ENCODE peak calls at places on chromosomes 4 and X, in nine cellular contexts. D is progenitor cell of endocrine pancreas, S is B cell, Q is GM04504, X is RWPE1, Z is RCC 7860, G is ACHN, Y is HTR-8/SVneo, O is testis. J is an unnamed sample.

GRCh38 chr4:23036503-23036902 is 343.8 kb downstream of the GBA3 start:
- DNase-seq in D (no peak), S (no peak), Q (no peak), X (no peak), Z (no peak), G (no peak), Y (no peak), O (no peak), J (no peak)

GRCh38 chr4:181525641-181526040 is 717.6 kb upstream of the TENM3 start:
- DNase-seq in D (no peak), S (no peak), Q (no peak), X (no peak), Z (no peak), G (no peak), Y (no peak), O (no peak), J (no peak)

GRCh38 chr4:69096810-69097209 is 536 bp downstream of the UGT2B7 start:
- DNase-seq in D (no peak), S (no peak), Q (no peak), X (no peak), Z (no peak), G (no peak), Y (no peak), O (no peak), J (no peak)

GRCh38 chr4:183220246-183220645 is 99.8 kb downstream of the CLDN22 start:
- DNase-seq in D (no peak), S (no peak), Q (no peak), X (no peak), Z (no peak), G (no peak), Y (no peak), O (no peak), J (no peak)

GRCh38 chrX:39674771-39675553 is 422.8 kb downstream of the BCOR start:
- DNase-seq in D (no peak), S (no peak), Q (no peak), X (no peak), Z (no peak), G (no peak), Y (no peak), O (no peak), J (no peak)

GRCh38 chr4:66741081-66741480 is 804.2 kb downstream of the CENPC start:
- DNase-seq in D (no peak), S (no peak), Q (no peak), X (peak), Z (no peak), G (no peak), Y (peak), O (no peak), J (no peak)

GRCh38 chr4:8344387-8344786 is 74.8 kb downstream of the HTRA3 start:
- DNase-seq in D (no peak), S (no peak), Q (no peak), X (no peak), Z (no peak), G (no peak), Y (no peak), O (no peak), J (peak)

GRCh38 chr4:88585908-88586307 is 6.4 kb upstream of the HERC3 start:
- DNase-seq in D (no peak), S (no peak), Q (no peak), X (no peak), Z (no peak), G (no peak), Y (no peak), O (no peak), J (no peak)

GRCh38 chrX:16171039-16171438 is 3.8 kb downstream of the MAGEB17 start:
- DNase-seq in D (no peak), S (no peak), Q (no peak), X (no peak), Z (no peak), G (no peak), Y (no peak), O (no peak), J (no peak)

GRCh38 chr4:57426779-57427395 is 316.7 kb upstream of the IGFBP7 start:
- DNase-seq in D (peak), S (peak), Q (peak), X (peak), Z (peak), G (peak), Y (peak), O (peak), J (peak)

GRCh38 chr4:168440442-168441264 is 39.6 kb downstream of the DDX60L start:
- DNase-seq in D (no peak), S (no peak), Q (no peak), X (peak), Z (peak), G (peak), Y (peak), O (no peak), J (peak)

GRCh38 chr4:156291317-156291716 is 337.7 kb upstream of the CTSO start:
- DNase-seq in D (no peak), S (no peak), Q (no peak), X (peak), Z (peak), G (peak), Y (peak), O (peak), J (no peak)

GRCh38 chr4:56128231-56128630 is 179.5 kb downstream of the CEP135 start:
- DNase-seq in D (no peak), S (no peak), Q (no peak), X (no peak), Z (no peak), G (no peak), Y (no peak), O (no peak), J (peak)

GRCh38 chrX:46649421-46650260 is 76.1 kb downstream of the CHST7 start:
- DNase-seq in D (no peak), S (no peak), Q (no peak), X (no peak), Z (no peak), G (no peak), Y (no peak), O (peak), J (peak)

GRCh38 chr4:110953898-110954297 is 331.0 kb upstream of the PITX2 start:
- DNase-seq in D (no peak), S (no peak), Q (no peak), X (no peak), Z (no peak), G (no peak), Y (no peak), O (no peak), J (no peak)

GRCh38 chr4:3766207-3766790 is at the start of gene ADRA2C:
- DNase-seq in D (no peak), S (no peak), Q (no peak), X (no peak), Z (no peak), G (peak), Y (peak), O (peak), J (peak)

GRCh38 chrX:70087857-70088256 is 25.6 kb downstream of the OTUD6A start:
- DNase-seq in D (no peak), S (no peak), Q (no peak), X (no peak), Z (no peak), G (no peak), Y (no peak), O (peak), J (peak)

GRCh38 chr4:124111922-124112321 is 600.6 kb downstream of the ANKRD50 start:
- DNase-seq in D (peak), S (peak), Q (peak), X (peak), Z (no peak), G (peak), Y (peak), O (peak), J (peak)

GRCh38 chr4:7414736-7415510 is 19.8 kb downstream of the PSAPL1 start:
- DNase-seq in D (no peak), S (no peak), Q (no peak), X (no peak), Z (no peak), G (no peak), Y (no peak), O (peak), J (no peak)

GRCh38 chr4:185004562-185005208 is 13.6 kb upstream of the HELT start:
- DNase-seq in D (no peak), S (no peak), Q (no peak), X (no peak), Z (no peak), G (no peak), Y (no peak), O (peak), J (no peak)

GRCh38 chrX:147846676-147847075 is 65.0 kb upstream of the FMR1 start:
- DNase-seq in D (no peak), S (no peak), Q (no peak), X (no peak), Z (no peak), G (no peak), Y (no peak), O (no peak), J (no peak)

GRCh38 chr4:7905461-7905915 is 34.2 kb downstream of the AFAP1 start:
- DNase-seq in D (no peak), S (no peak), Q (peak), X (no peak), Z (no peak), G (no peak), Y (no peak), O (no peak), J (no peak)

GRCh38 chr4:104870495-104871228 is 276.0 kb upstream of the TET2 start:
- DNase-seq in D (no peak), S (no peak), Q (no peak), X (no peak), Z (no peak), G (no peak), Y (no peak), O (no peak), J (no peak)

GRCh38 chr4:111639120-111639519 is 506.1 kb upstream of the FAM241A start:
- DNase-seq in D (no peak), S (no peak), Q (no peak), X (no peak), Z (no peak), G (no peak), Y (no peak), O (no peak), J (no peak)

GRCh38 chrX:31139966-31140365 is 68.1 kb upstream of the FTHL17 start:
- DNase-seq in D (no peak), S (no peak), Q (no peak), X (no peak), Z (no peak), G (no peak), Y (no peak), O (no peak), J (no peak)

GRCh38 chr4:169256101-169256612 is 14.6 kb downstream of the SH3RF1 start:
- DNase-seq in D (no peak), S (no peak), Q (no peak), X (no peak), Z (peak), G (no peak), Y (no peak), O (no peak), J (no peak)

GRCh38 chrX:85243155-85243554 is 424 bp downstream of the SATL1 start:
- DNase-seq in D (no peak), S (no peak), Q (no peak), X (no peak), Z (no peak), G (no peak), Y (no peak), O (no peak), J (no peak)

GRCh38 chrX:136608295-136608933 is 39.5 kb upstream of the CD40LG start:
- DNase-seq in D (no peak), S (peak), Q (no peak), X (no peak), Z (no peak), G (peak), Y (no peak), O (peak), J (peak)

GRCh38 chrX:110992611-110993010 is 103.4 kb upstream of the PAK3 start:
- DNase-seq in D (peak), S (peak), Q (no peak), X (peak), Z (no peak), G (peak), Y (peak), O (peak), J (peak)

GRCh38 chrX:45889471-45889870 is 655.8 kb downstream of the ZNF674 start:
- DNase-seq in D (no peak), S (no peak), Q (peak), X (peak), Z (no peak), G (no peak), Y (peak), O (no peak), J (no peak)

GRCh38 chrX:65127804-65128203 is 151.6 kb upstream of the ZC4H2 start:
- DNase-seq in D (no peak), S (no peak), Q (no peak), X (no peak), Z (no peak), G (no peak), Y (no peak), O (no peak), J (no peak)

GRCh38 chr4:88533088-88533790 is 9.7 kb upstream of the PYURF start:
- DNase-seq in D (no peak), S (no peak), Q (peak), X (no peak), Z (no peak), G (no peak), Y (no peak), O (no peak), J (no peak)

J was measured in lung microvascular endothelial cell.